ENCODE peak calls at places on chromosomes 2 and 18, in four cellular contexts. Q is HepG2, X is K562, Z is GM12878. Y is an unnamed sample.

GRCh38 chr18:62715829-62716678 is 713 bp downstream of the PHLPP1 start:
- DNase-seq in Q (no peak), X (peak; percentile 45), Z (no peak), Y (peak; percentile 9)

GRCh38 chr2:98463081-98463481 is 18.4 kb downstream of the INPP4A start:
- DNase-seq in Q (no peak), X (no peak), Z (no peak), Y (no peak)

GRCh38 chr2:205637779-205638503 is 44.4 kb upstream of the NRP2 start:
- DNase-seq in Q (no peak), X (no peak), Z (no peak), Y (no peak)

GRCh38 chr2:187486241-187486640 is 38.2 kb upstream of the CALCRL start:
- DNase-seq in Q (no peak), X (no peak), Z (no peak), Y (no peak)

GRCh38 chr18:52907522-52907921 is 567.5 kb downstream of the DCC start:
- DNase-seq in Q (no peak), X (no peak), Z (no peak), Y (no peak)

GRCh38 chr18:44741551-44741950 is 60.9 kb downstream of the SETBP1 start:
- DNase-seq in Q (no peak), X (no peak), Z (no peak), Y (no peak)

GRCh38 chr2:10347559-10347941 is 44.8 kb downstream of the HPCAL1 start:
- DNase-seq in Q (no peak), X (no peak), Z (no peak), Y (no peak)

GRCh38 chr2:170369894-170370293 is 191.9 kb downstream of the MYO3B start:
- DNase-seq in Q (peak; percentile 40), X (peak; percentile 51), Z (no peak), Y (peak; percentile 18)

GRCh38 chr2:69724540-69725159 is 17.3 kb upstream of the ANXA4 start:
- DNase-seq in Q (peak; percentile 77), X (peak; percentile 91), Z (no peak), Y (peak; percentile 75)

GRCh38 chr2:239727182-239727775 is 297.9 kb downstream of the NDUFA10 start:
- DNase-seq in Q (no peak), X (no peak), Z (no peak), Y (no peak)

GRCh38 chr2:177783835-177784448 is 288.6 kb downstream of the PDE11A start:
- DNase-seq in Q (no peak), X (no peak), Z (peak; percentile 8), Y (no peak)

GRCh38 chr2:113709022-113709421 is 47.4 kb downstream of the SLC35F5 start:
- DNase-seq in Q (no peak), X (no peak), Z (no peak), Y (no peak)

GRCh38 chr2:3606370-3607124 is 11.6 kb downstream of the COLEC11 start:
- DNase-seq in Q (no peak), X (no peak), Z (no peak), Y (no peak)

GRCh38 chr18:23032030-23032582 is 99.0 kb downstream of the RBBP8 start:
- DNase-seq in Q (no peak), X (no peak), Z (no peak), Y (no peak)

GRCh38 chr2:119792907-119793312 is 33.2 kb downstream of the PTPN4 start:
- DNase-seq in Q (no peak), X (no peak), Z (no peak), Y (no peak)

GRCh38 chr18:79876497-79876896 is 75.0 kb downstream of the SLC66A2 start:
- DNase-seq in Q (no peak), X (no peak), Z (no peak), Y (no peak)

GRCh38 chr18:45567123-45567522 is 48.2 kb upstream of the SLC14A2 start:
- DNase-seq in Q (no peak), X (peak; percentile 14), Z (no peak), Y (no peak)

GRCh38 chr2:237304763-237305514 is 109.0 kb downstream of the COL6A3 start:
- DNase-seq in Q (no peak), X (no peak), Z (no peak), Y (no peak)

GRCh38 chr2:172496096-172496709 is 59.7 kb upstream of the PDK1 start:
- DNase-seq in Q (no peak), X (no peak), Z (no peak), Y (no peak)

GRCh38 chr2:15670981-15671380 is 79.3 kb downstream of the DDX1 start:
- DNase-seq in Q (no peak), X (no peak), Z (no peak), Y (no peak)

GRCh38 chr2:231672617-231673347 is 35.5 kb upstream of the PTMA start:
- DNase-seq in Q (peak; percentile 71), X (peak; percentile 76), Z (peak; percentile 71), Y (peak; percentile 58)

GRCh38 chr2:77443076-77443475 is 79.1 kb downstream of the LRRTM4 start:
- DNase-seq in Q (no peak), X (no peak), Z (no peak), Y (no peak)

GRCh38 chr2:182550234-182550633 is 123.4 kb upstream of the PDE1A start:
- DNase-seq in Q (no peak), X (no peak), Z (no peak), Y (no peak)

GRCh38 chr2:46995844-46996243 is 80.2 kb upstream of the MCFD2 start:
- DNase-seq in Q (no peak), X (no peak), Z (no peak), Y (no peak)

DNA sequence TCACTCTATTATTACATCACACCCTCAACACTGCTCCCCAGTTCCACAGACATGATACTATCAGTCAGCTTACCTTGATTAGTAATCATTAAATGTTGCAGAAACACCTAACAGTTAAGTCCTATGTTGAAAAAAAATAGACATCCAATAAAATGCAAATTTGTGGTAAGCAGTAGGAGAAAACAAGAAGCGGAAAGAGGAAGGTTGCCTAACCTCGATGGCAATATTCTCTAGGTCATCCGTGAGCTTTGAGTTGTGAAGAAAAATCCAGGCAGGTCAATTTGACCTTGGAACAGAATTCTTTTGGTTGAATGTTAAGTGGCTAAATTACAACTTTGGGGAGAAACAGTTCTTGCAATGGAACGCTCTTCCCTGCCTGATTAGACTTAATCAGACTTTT is 264.4 kb downstream of the AFF3 start:
- DNase-seq in Q (no peak), X (no peak), Z (no peak), Y (no peak)
- TF ChIP-seq TARDBP in Q (no peak), X (no peak), Z (no peak), Y (no peak)

DNA sequence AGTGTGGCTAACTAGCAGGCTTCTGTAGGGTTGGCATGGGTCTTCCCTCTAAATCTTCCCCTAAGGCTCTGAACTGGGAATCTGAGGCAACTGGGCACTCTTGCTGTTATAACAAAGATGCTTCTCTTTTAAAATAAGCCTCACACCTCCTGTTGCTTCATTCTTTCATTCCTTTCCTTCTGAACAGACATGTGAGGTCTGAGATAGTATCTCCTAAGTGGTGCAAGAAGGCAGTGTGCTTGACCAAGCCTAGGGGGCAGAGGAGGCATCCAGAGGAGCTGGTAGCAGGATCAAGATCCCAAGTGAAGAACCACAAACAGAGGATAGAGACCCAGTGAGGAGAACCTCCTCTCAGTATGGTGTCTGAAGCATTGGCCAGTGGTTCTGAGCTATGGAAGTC is 90.9 kb downstream of the TTC27 start:
- DNase-seq in Q (no peak), X (no peak), Z (no peak), Y (no peak)
- TF ChIP-seq SP1 in Q (no peak), X (no peak), Z (no peak), Y (no peak)

GRCh38 chr2:216023055-216023648 is 9.8 kb upstream of the MREG start:
- DNase-seq in Q (peak; percentile 66), X (peak; percentile 61), Z (no peak), Y (peak; percentile 61)
- TF ChIP-seq TARDBP in Q (no peak), X (no peak), Z (no peak), Y (no peak)

DNA sequence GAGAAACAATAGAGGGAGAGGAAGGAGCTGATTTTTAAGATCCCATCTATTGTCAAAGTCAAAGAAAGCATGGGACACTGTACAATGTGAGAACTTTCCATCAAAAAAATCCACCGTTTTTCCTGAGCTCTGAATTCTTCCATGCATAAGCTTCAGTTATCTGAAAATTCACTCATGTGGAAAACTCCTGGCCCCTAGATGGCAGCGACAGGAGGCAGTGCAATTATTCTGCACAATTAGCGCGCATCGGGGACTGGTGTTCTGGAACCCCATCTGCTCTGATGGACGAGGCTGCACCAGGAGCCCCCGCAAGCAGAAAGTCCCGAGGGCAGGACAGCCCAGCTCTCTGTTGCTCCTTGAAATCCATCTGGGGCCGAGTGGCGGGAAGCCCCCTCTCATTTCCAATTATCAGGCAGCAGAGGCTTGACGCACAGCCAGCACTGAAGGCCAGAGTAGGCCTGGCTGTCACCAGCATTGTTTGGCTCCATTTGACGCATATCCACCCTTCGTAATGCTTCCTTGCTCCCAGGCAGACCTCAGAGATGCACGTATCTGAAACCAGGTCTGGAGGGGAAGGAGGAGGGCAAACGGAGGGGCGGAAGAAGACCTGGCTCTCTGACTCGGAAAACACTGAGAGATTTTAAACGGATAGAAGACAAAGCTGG is 70.0 kb downstream of the TNS1 start:
- DNase-seq in Q (no peak), X (no peak), Z (no peak), Y (no peak)
- TF ChIP-seq SP1 in Q (no peak), X (no peak), Z (no peak), Y (no peak)